ENCODE peak calls at places on chromosomes 7 and 10, in nine cellular contexts. One of them, this sample, is unnamed.

GRCh38 chr10:79936625-79937255 is 12.2 kb downstream of the SFTPD start:
- DNase-seq in H1: no peak
- DNase-seq in HL-60: no peak
- DNase-seq in upper lobe of left lung: no peak
- DNase-seq in SK-N-SH: no peak
- DNase-seq in GM23338: no peak
- DNase-seq in GM12892: no peak
- DNase-seq in prostate gland: no peak
- DNase-seq in esophagus muscularis mucosa: peak; percentile 60
- DNase-seq in this sample: peak; percentile 74

GRCh38 chr10:47290338-47290737 is 9.7 kb upstream of the GDF10 start:
- DNase-seq in H1: no peak
- DNase-seq in HL-60: no peak
- DNase-seq in upper lobe of left lung: no peak
- DNase-seq in SK-N-SH: no peak
- DNase-seq in GM23338: no peak
- DNase-seq in GM12892: no peak
- DNase-seq in prostate gland: no peak
- DNase-seq in esophagus muscularis mucosa: no peak
- DNase-seq in this sample: no peak

GRCh38 chr7:95491634-95492314 is 6.0 kb downstream of the ASB4 start:
- DNase-seq in H1: no peak
- DNase-seq in HL-60: no peak
- DNase-seq in upper lobe of left lung: no peak
- DNase-seq in SK-N-SH: no peak
- DNase-seq in GM23338: peak; percentile 72
- DNase-seq in GM12892: no peak
- DNase-seq in prostate gland: no peak
- DNase-seq in esophagus muscularis mucosa: no peak
- DNase-seq in this sample: no peak

GRCh38 chr7:28597284-28597683 is 185.0 kb downstream of the CREB5 start:
- DNase-seq in H1: no peak
- DNase-seq in HL-60: no peak
- DNase-seq in upper lobe of left lung: no peak
- DNase-seq in SK-N-SH: no peak
- DNase-seq in GM23338: no peak
- DNase-seq in GM12892: no peak
- DNase-seq in prostate gland: no peak
- DNase-seq in esophagus muscularis mucosa: no peak
- DNase-seq in this sample: no peak

GRCh38 chr7:128302110-128302509 is 41.6 kb downstream of the RBM28 start:
- DNase-seq in H1: no peak
- DNase-seq in HL-60: no peak
- DNase-seq in upper lobe of left lung: peak; percentile 54
- DNase-seq in SK-N-SH: no peak
- DNase-seq in GM23338: no peak
- DNase-seq in GM12892: no peak
- DNase-seq in prostate gland: no peak
- DNase-seq in esophagus muscularis mucosa: no peak
- DNase-seq in this sample: no peak

GRCh38 chr10:74988787-74989574 is 122.5 kb upstream of the SAMD8 start:
- DNase-seq in H1: no peak
- DNase-seq in HL-60: no peak
- DNase-seq in upper lobe of left lung: no peak
- DNase-seq in SK-N-SH: no peak
- DNase-seq in GM23338: no peak
- DNase-seq in GM12892: no peak
- DNase-seq in prostate gland: no peak
- DNase-seq in esophagus muscularis mucosa: no peak
- DNase-seq in this sample: no peak

GRCh38 chr10:132983250-132984007 is 41.1 kb upstream of the CFAP46 start:
- DNase-seq in H1: no peak
- DNase-seq in HL-60: no peak
- DNase-seq in upper lobe of left lung: peak; percentile 46
- DNase-seq in SK-N-SH: no peak
- DNase-seq in GM23338: no peak
- DNase-seq in GM12892: no peak
- DNase-seq in prostate gland: no peak
- DNase-seq in esophagus muscularis mucosa: no peak
- DNase-seq in this sample: no peak

GRCh38 chr7:43583424-43584199 is 704 bp downstream of the STK17A start:
- DNase-seq in H1: no peak
- DNase-seq in HL-60: no peak
- DNase-seq in upper lobe of left lung: peak; percentile 96
- DNase-seq in SK-N-SH: peak; percentile 76
- DNase-seq in GM23338: peak; percentile 50
- DNase-seq in GM12892: no peak
- DNase-seq in prostate gland: peak; percentile 64
- DNase-seq in esophagus muscularis mucosa: no peak
- DNase-seq in this sample: no peak

GRCh38 chr10:117374506-117375359 is 507 bp downstream of the PDZD8 start:
- DNase-seq in H1: no peak
- DNase-seq in HL-60: no peak
- DNase-seq in upper lobe of left lung: no peak
- DNase-seq in SK-N-SH: peak; percentile 54
- DNase-seq in GM23338: peak; percentile 66
- DNase-seq in GM12892: peak; percentile 36
- DNase-seq in prostate gland: peak; percentile 27
- DNase-seq in esophagus muscularis mucosa: no peak
- DNase-seq in this sample: no peak

GRCh38 chr10:117375360-117376147 is at the start of gene PDZD8:
- DNase-seq in H1: peak; percentile 41
- DNase-seq in HL-60: peak; percentile 92
- DNase-seq in upper lobe of left lung: peak; percentile 99
- DNase-seq in SK-N-SH: peak; percentile 96
- DNase-seq in GM23338: peak; percentile 94
- DNase-seq in GM12892: peak; percentile 84
- DNase-seq in prostate gland: peak; percentile 94
- DNase-seq in esophagus muscularis mucosa: peak; percentile 99
- DNase-seq in this sample: peak; percentile 91

GRCh38 chr10:117370205-117370604 is 5.0 kb downstream of the PDZD8 start:
- DNase-seq in H1: no peak
- DNase-seq in HL-60: no peak
- DNase-seq in upper lobe of left lung: no peak
- DNase-seq in SK-N-SH: no peak
- DNase-seq in GM23338: no peak
- DNase-seq in GM12892: no peak
- DNase-seq in prostate gland: no peak
- DNase-seq in esophagus muscularis mucosa: no peak
- DNase-seq in this sample: no peak

GRCh38 chr10:117373848-117374505 is 1.3 kb downstream of the PDZD8 start:
- DNase-seq in H1: no peak
- DNase-seq in HL-60: no peak
- DNase-seq in upper lobe of left lung: peak; percentile 84
- DNase-seq in SK-N-SH: peak; percentile 47
- DNase-seq in GM23338: peak; percentile 22
- DNase-seq in GM12892: peak; percentile 18
- DNase-seq in prostate gland: peak; percentile 25
- DNase-seq in esophagus muscularis mucosa: no peak
- DNase-seq in this sample: no peak
- TF ChIP-seq POLR2AphosphoS5 in H1: no peak
- TF ChIP-seq POLR2AphosphoS5 in HL-60: peak; percentile 16
- TF ChIP-seq POLR2AphosphoS5 in upper lobe of left lung: no peak
- TF ChIP-seq POLR2AphosphoS5 in SK-N-SH: no peak
- TF ChIP-seq POLR2AphosphoS5 in GM23338: no peak
- TF ChIP-seq POLR2AphosphoS5 in GM12892: no peak
- TF ChIP-seq POLR2AphosphoS5 in prostate gland: no peak
- TF ChIP-seq POLR2AphosphoS5 in esophagus muscularis mucosa: peak; percentile 79
- TF ChIP-seq POLR2AphosphoS5 in this sample: peak; percentile 45

GRCh38 chr7:140325600-140325999 is 72.7 kb downstream of the SLC37A3 start:
- DNase-seq in H1: no peak
- DNase-seq in HL-60: no peak
- DNase-seq in upper lobe of left lung: no peak
- DNase-seq in SK-N-SH: no peak
- DNase-seq in GM23338: peak; percentile 31
- DNase-seq in GM12892: no peak
- DNase-seq in prostate gland: no peak
- DNase-seq in esophagus muscularis mucosa: no peak
- DNase-seq in this sample: no peak

GRCh38 chr7:140327261-140327661 is 71.1 kb downstream of the SLC37A3 start:
- DNase-seq in H1: no peak
- DNase-seq in HL-60: no peak
- DNase-seq in upper lobe of left lung: no peak
- DNase-seq in SK-N-SH: peak; percentile 37
- DNase-seq in GM23338: no peak
- DNase-seq in GM12892: no peak
- DNase-seq in prostate gland: peak; percentile 32
- DNase-seq in esophagus muscularis mucosa: no peak
- DNase-seq in this sample: no peak

GRCh38 chr7:140322759-140323158 is 75.6 kb downstream of the SLC37A3 start:
- DNase-seq in H1: no peak
- DNase-seq in HL-60: no peak
- DNase-seq in upper lobe of left lung: no peak
- DNase-seq in SK-N-SH: no peak
- DNase-seq in GM23338: peak; percentile 54
- DNase-seq in GM12892: no peak
- DNase-seq in prostate gland: no peak
- DNase-seq in esophagus muscularis mucosa: no peak
- DNase-seq in this sample: no peak

GRCh38 chr7:140324714-140325113 is 73.6 kb downstream of the SLC37A3 start:
- DNase-seq in H1: no peak
- DNase-seq in HL-60: no peak
- DNase-seq in upper lobe of left lung: no peak
- DNase-seq in SK-N-SH: no peak
- DNase-seq in GM23338: no peak
- DNase-seq in GM12892: no peak
- DNase-seq in prostate gland: no peak
- DNase-seq in esophagus muscularis mucosa: no peak
- DNase-seq in this sample: no peak

DNA sequence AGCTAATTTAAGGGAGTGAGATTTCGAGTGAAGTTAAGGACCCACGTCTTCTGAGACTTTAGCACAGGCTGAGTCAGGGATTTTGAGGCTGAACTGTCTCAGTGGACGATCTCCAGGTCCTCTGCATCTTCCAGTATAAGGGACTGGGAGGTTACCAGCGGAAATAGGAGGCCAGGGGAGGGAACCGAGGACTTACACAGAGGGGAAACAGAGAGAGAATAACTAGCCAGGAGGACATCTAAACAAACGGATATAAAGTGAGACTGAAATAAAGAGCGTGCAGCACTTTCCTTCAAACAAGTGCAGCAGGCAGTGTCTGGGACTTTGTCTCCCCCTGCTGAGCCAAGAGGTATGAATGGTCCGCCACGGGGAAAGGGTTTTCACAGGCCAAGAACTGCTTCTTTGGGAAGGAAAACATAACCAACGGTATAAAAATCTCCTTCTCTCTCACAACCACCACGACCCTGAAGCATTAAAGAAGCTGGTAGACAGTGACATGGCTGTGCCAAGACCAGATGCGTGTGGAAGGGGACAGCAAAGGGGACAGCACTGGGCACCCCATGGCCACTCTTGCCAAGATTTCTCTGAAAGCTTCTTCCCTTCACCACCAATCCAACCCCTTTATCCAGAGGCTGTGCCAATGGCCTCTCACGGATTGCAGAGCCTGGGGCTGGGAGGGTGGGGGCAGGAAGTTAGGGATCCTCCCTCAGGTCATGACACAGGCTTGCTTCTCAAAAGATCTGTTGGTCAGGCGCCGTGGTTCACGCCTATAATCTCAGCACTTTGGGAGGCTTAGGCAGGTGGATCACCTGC is 72.0 kb downstream of the SLC37A3 start:
- DNase-seq in H1: no peak
- DNase-seq in HL-60: no peak
- DNase-seq in upper lobe of left lung: no peak
- DNase-seq in SK-N-SH: peak; percentile 79
- DNase-seq in GM23338: peak; percentile 72
- DNase-seq in GM12892: peak; percentile 41
- DNase-seq in prostate gland: peak; percentile 71
- DNase-seq in esophagus muscularis mucosa: no peak
- DNase-seq in this sample: no peak
- TF ChIP-seq POLR2AphosphoS5 in H1: no peak
- TF ChIP-seq POLR2AphosphoS5 in HL-60: no peak
- TF ChIP-seq POLR2AphosphoS5 in upper lobe of left lung: no peak
- TF ChIP-seq POLR2AphosphoS5 in SK-N-SH: no peak
- TF ChIP-seq POLR2AphosphoS5 in GM23338: no peak
- TF ChIP-seq POLR2AphosphoS5 in GM12892: no peak
- TF ChIP-seq POLR2AphosphoS5 in prostate gland: peak; percentile 69
- TF ChIP-seq POLR2AphosphoS5 in esophagus muscularis mucosa: no peak
- TF ChIP-seq POLR2AphosphoS5 in this sample: no peak

GRCh38 chr7:23680417-23681405 is 712 bp downstream of the FAM221A start:
- DNase-seq in H1: peak; percentile 57
- DNase-seq in HL-60: no peak
- DNase-seq in upper lobe of left lung: peak; percentile 82
- DNase-seq in SK-N-SH: peak; percentile 90
- DNase-seq in GM23338: peak; percentile 97
- DNase-seq in GM12892: peak; percentile 31
- DNase-seq in prostate gland: peak; percentile 44
- DNase-seq in esophagus muscularis mucosa: no peak
- DNase-seq in this sample: no peak
- TF ChIP-seq POLR2AphosphoS5 in H1: peak; percentile 81
- TF ChIP-seq POLR2AphosphoS5 in HL-60: no peak
- TF ChIP-seq POLR2AphosphoS5 in upper lobe of left lung: peak; percentile 16
- TF ChIP-seq POLR2AphosphoS5 in SK-N-SH: peak; percentile 53
- TF ChIP-seq POLR2AphosphoS5 in GM23338: peak; percentile 72
- TF ChIP-seq POLR2AphosphoS5 in GM12892: no peak
- TF ChIP-seq POLR2AphosphoS5 in prostate gland: no peak
- TF ChIP-seq POLR2AphosphoS5 in esophagus muscularis mucosa: peak; percentile 6
- TF ChIP-seq POLR2AphosphoS5 in this sample: no peak

GRCh38 chr7:150586778-150587152 is 19.6 kb downstream of the GIMAP4 start:
- DNase-seq in H1: no peak
- DNase-seq in HL-60: no peak
- DNase-seq in upper lobe of left lung: no peak
- DNase-seq in SK-N-SH: no peak
- DNase-seq in GM23338: no peak
- DNase-seq in GM12892: no peak
- DNase-seq in prostate gland: no peak
- DNase-seq in esophagus muscularis mucosa: no peak
- DNase-seq in this sample: no peak
- TF ChIP-seq POLR2AphosphoS5 in H1: no peak
- TF ChIP-seq POLR2AphosphoS5 in HL-60: no peak
- TF ChIP-seq POLR2AphosphoS5 in upper lobe of left lung: peak; percentile 83
- TF ChIP-seq POLR2AphosphoS5 in SK-N-SH: no peak
- TF ChIP-seq POLR2AphosphoS5 in GM23338: no peak
- TF ChIP-seq POLR2AphosphoS5 in GM12892: no peak
- TF ChIP-seq POLR2AphosphoS5 in prostate gland: peak; percentile 23
- TF ChIP-seq POLR2AphosphoS5 in esophagus muscularis mucosa: peak; percentile 65
- TF ChIP-seq POLR2AphosphoS5 in this sample: no peak